ENCODE peak calls at places on chromosomes 13 and 19, in five cellular contexts. One of them, this sample, is unnamed.

GRCh38 chr13:112457485-112457884 is 81.3 kb downstream of the SPACA7 start:
- DNase-seq in activated CD4-positive, alpha-beta T cell treated with anti-CD3 and anti-CD28 coated beads, Interleukin-2, amount 10 ng/mL, durations not matched to agents 7 days and 5 days: no peak
- DNase-seq in H54: no peak
- DNase-seq in effector memory CD8-positive, alpha-beta T cell: no peak
- DNase-seq in ACHN: no peak
- DNase-seq in this sample: no peak

GRCh38 chr19:33373701-33374405 is at the start of gene CEBPG:
- DNase-seq in activated CD4-positive, alpha-beta T cell treated with anti-CD3 and anti-CD28 coated beads, Interleukin-2, amount 10 ng/mL, durations not matched to agents 7 days and 5 days: peak
- DNase-seq in H54: peak
- DNase-seq in effector memory CD8-positive, alpha-beta T cell: peak
- DNase-seq in ACHN: peak
- DNase-seq in this sample: no peak

GRCh38 chr13:84917252-84917878 is 881.9 kb downstream of the SLITRK6 start:
- DNase-seq in activated CD4-positive, alpha-beta T cell treated with anti-CD3 and anti-CD28 coated beads, Interleukin-2, amount 10 ng/mL, durations not matched to agents 7 days and 5 days: no peak
- DNase-seq in H54: no peak
- DNase-seq in effector memory CD8-positive, alpha-beta T cell: no peak
- DNase-seq in ACHN: peak
- DNase-seq in this sample: peak

GRCh38 chr19:7373862-7374261 is 25.1 kb downstream of the ARHGEF18 start:
- DNase-seq in activated CD4-positive, alpha-beta T cell treated with anti-CD3 and anti-CD28 coated beads, Interleukin-2, amount 10 ng/mL, durations not matched to agents 7 days and 5 days: no peak
- DNase-seq in H54: no peak
- DNase-seq in effector memory CD8-positive, alpha-beta T cell: no peak
- DNase-seq in ACHN: no peak
- DNase-seq in this sample: no peak

GRCh38 chr13:35549481-35549880 is 73.0 kb upstream of the MAB21L1 start:
- DNase-seq in activated CD4-positive, alpha-beta T cell treated with anti-CD3 and anti-CD28 coated beads, Interleukin-2, amount 10 ng/mL, durations not matched to agents 7 days and 5 days: no peak
- DNase-seq in H54: peak
- DNase-seq in effector memory CD8-positive, alpha-beta T cell: no peak
- DNase-seq in ACHN: peak
- DNase-seq in this sample: no peak

GRCh38 chr13:51532736-51533197 is 51.5 kb upstream of the WDFY2 start:
- DNase-seq in activated CD4-positive, alpha-beta T cell treated with anti-CD3 and anti-CD28 coated beads, Interleukin-2, amount 10 ng/mL, durations not matched to agents 7 days and 5 days: no peak
- DNase-seq in H54: no peak
- DNase-seq in effector memory CD8-positive, alpha-beta T cell: no peak
- DNase-seq in ACHN: no peak
- DNase-seq in this sample: no peak

GRCh38 chr19:36136975-36137686 is 2.7 kb upstream of the CAPNS1 start:
- DNase-seq in activated CD4-positive, alpha-beta T cell treated with anti-CD3 and anti-CD28 coated beads, Interleukin-2, amount 10 ng/mL, durations not matched to agents 7 days and 5 days: no peak
- DNase-seq in H54: peak
- DNase-seq in effector memory CD8-positive, alpha-beta T cell: no peak
- DNase-seq in ACHN: peak
- DNase-seq in this sample: no peak

GRCh38 chr19:6164906-6165531 is 29.6 kb downstream of the ACSBG2 start:
- DNase-seq in activated CD4-positive, alpha-beta T cell treated with anti-CD3 and anti-CD28 coated beads, Interleukin-2, amount 10 ng/mL, durations not matched to agents 7 days and 5 days: no peak
- DNase-seq in H54: no peak
- DNase-seq in effector memory CD8-positive, alpha-beta T cell: no peak
- DNase-seq in ACHN: no peak
- DNase-seq in this sample: no peak

GRCh38 chr13:50574731-50575130 is 268.8 kb downstream of the DLEU7 start:
- DNase-seq in activated CD4-positive, alpha-beta T cell treated with anti-CD3 and anti-CD28 coated beads, Interleukin-2, amount 10 ng/mL, durations not matched to agents 7 days and 5 days: no peak
- DNase-seq in H54: no peak
- DNase-seq in effector memory CD8-positive, alpha-beta T cell: no peak
- DNase-seq in ACHN: no peak
- DNase-seq in this sample: no peak

GRCh38 chr13:20525144-20525600 is 485 bp downstream of the CRYL1 start:
- DNase-seq in activated CD4-positive, alpha-beta T cell treated with anti-CD3 and anti-CD28 coated beads, Interleukin-2, amount 10 ng/mL, durations not matched to agents 7 days and 5 days: peak
- DNase-seq in H54: no peak
- DNase-seq in effector memory CD8-positive, alpha-beta T cell: peak
- DNase-seq in ACHN: peak
- DNase-seq in this sample: peak

GRCh38 chr19:57559008-57559403 is 657 bp downstream of the ZNF550 start:
- DNase-seq in activated CD4-positive, alpha-beta T cell treated with anti-CD3 and anti-CD28 coated beads, Interleukin-2, amount 10 ng/mL, durations not matched to agents 7 days and 5 days: peak
- DNase-seq in H54: peak
- DNase-seq in effector memory CD8-positive, alpha-beta T cell: no peak
- DNase-seq in ACHN: no peak
- DNase-seq in this sample: no peak

GRCh38 chr13:97974773-97975172 is 21.3 kb downstream of the IPO5 start:
- DNase-seq in activated CD4-positive, alpha-beta T cell treated with anti-CD3 and anti-CD28 coated beads, Interleukin-2, amount 10 ng/mL, durations not matched to agents 7 days and 5 days: no peak
- DNase-seq in H54: no peak
- DNase-seq in effector memory CD8-positive, alpha-beta T cell: no peak
- DNase-seq in ACHN: no peak
- DNase-seq in this sample: no peak

GRCh38 chr13:31908696-31909386 is 122.7 kb upstream of the FRY start:
- DNase-seq in activated CD4-positive, alpha-beta T cell treated with anti-CD3 and anti-CD28 coated beads, Interleukin-2, amount 10 ng/mL, durations not matched to agents 7 days and 5 days: no peak
- DNase-seq in H54: no peak
- DNase-seq in effector memory CD8-positive, alpha-beta T cell: no peak
- DNase-seq in ACHN: no peak
- DNase-seq in this sample: no peak

GRCh38 chr13:72230131-72230530 is 363.1 kb upstream of the DACH1 start:
- DNase-seq in activated CD4-positive, alpha-beta T cell treated with anti-CD3 and anti-CD28 coated beads, Interleukin-2, amount 10 ng/mL, durations not matched to agents 7 days and 5 days: no peak
- DNase-seq in H54: no peak
- DNase-seq in effector memory CD8-positive, alpha-beta T cell: no peak
- DNase-seq in ACHN: no peak
- DNase-seq in this sample: no peak

GRCh38 chr13:42327725-42328124 is 55.8 kb downstream of the AKAP11 start:
- DNase-seq in activated CD4-positive, alpha-beta T cell treated with anti-CD3 and anti-CD28 coated beads, Interleukin-2, amount 10 ng/mL, durations not matched to agents 7 days and 5 days: no peak
- DNase-seq in H54: no peak
- DNase-seq in effector memory CD8-positive, alpha-beta T cell: no peak
- DNase-seq in ACHN: no peak
- DNase-seq in this sample: no peak

GRCh38 chr13:79901336-79901735 is 420.4 kb downstream of the NDFIP2 start:
- DNase-seq in activated CD4-positive, alpha-beta T cell treated with anti-CD3 and anti-CD28 coated beads, Interleukin-2, amount 10 ng/mL, durations not matched to agents 7 days and 5 days: no peak
- DNase-seq in H54: no peak
- DNase-seq in effector memory CD8-positive, alpha-beta T cell: no peak
- DNase-seq in ACHN: no peak
- DNase-seq in this sample: peak

GRCh38 chr19:17183858-17184271 is 31.3 kb upstream of the USE1 start:
- DNase-seq in activated CD4-positive, alpha-beta T cell treated with anti-CD3 and anti-CD28 coated beads, Interleukin-2, amount 10 ng/mL, durations not matched to agents 7 days and 5 days: peak
- DNase-seq in H54: no peak
- DNase-seq in effector memory CD8-positive, alpha-beta T cell: peak
- DNase-seq in ACHN: no peak
- DNase-seq in this sample: no peak

GRCh38 chr13:48500652-48501197 is 32.2 kb downstream of the RCBTB2 start:
- DNase-seq in activated CD4-positive, alpha-beta T cell treated with anti-CD3 and anti-CD28 coated beads, Interleukin-2, amount 10 ng/mL, durations not matched to agents 7 days and 5 days: no peak
- DNase-seq in H54: peak
- DNase-seq in effector memory CD8-positive, alpha-beta T cell: no peak
- DNase-seq in ACHN: no peak
- DNase-seq in this sample: no peak

GRCh38 chr19:50358483-50359431 is 6.7 kb downstream of the NAPSA start:
- DNase-seq in activated CD4-positive, alpha-beta T cell treated with anti-CD3 and anti-CD28 coated beads, Interleukin-2, amount 10 ng/mL, durations not matched to agents 7 days and 5 days: peak
- DNase-seq in H54: no peak
- DNase-seq in effector memory CD8-positive, alpha-beta T cell: peak
- DNase-seq in ACHN: no peak
- DNase-seq in this sample: peak

GRCh38 chr13:53064721-53065120 is 36.1 kb downstream of the OLFM4 start:
- DNase-seq in activated CD4-positive, alpha-beta T cell treated with anti-CD3 and anti-CD28 coated beads, Interleukin-2, amount 10 ng/mL, durations not matched to agents 7 days and 5 days: no peak
- DNase-seq in H54: no peak
- DNase-seq in effector memory CD8-positive, alpha-beta T cell: no peak
- DNase-seq in ACHN: no peak
- DNase-seq in this sample: no peak

GRCh38 chr13:104143760-104144406 is 1077.7 kb upstream of the SLC10A2 start:
- DNase-seq in activated CD4-positive, alpha-beta T cell treated with anti-CD3 and anti-CD28 coated beads, Interleukin-2, amount 10 ng/mL, durations not matched to agents 7 days and 5 days: no peak
- DNase-seq in H54: no peak
- DNase-seq in effector memory CD8-positive, alpha-beta T cell: no peak
- DNase-seq in ACHN: no peak
- DNase-seq in this sample: no peak

This sample was measured in midbrain.